ENCODE peak calls at places on chromosomes 2 and 18, in eight cellular contexts. One of them, this sample, is unnamed.

GRCh38 chr2:120934891-120935338 is 199.2 kb downstream of the GLI2 start:
- DNase-seq in GM12878: no peak
- DNase-seq in transverse colon: peak
- DNase-seq in HepG2: peak
- DNase-seq in SK-N-SH: no peak
- DNase-seq in upper lobe of left lung: no peak
- DNase-seq in sigmoid colon: no peak
- DNase-seq in suprapubic skin: no peak
- DNase-seq in this sample: peak

GRCh38 chr18:2589345-2590060 is 18.1 kb downstream of the NDC80 start:
- DNase-seq in transverse colon: no peak
- DNase-seq in HepG2: peak
- DNase-seq in suprapubic skin: no peak
- DNase-seq in sigmoid colon: no peak
- DNase-seq in GM12878: no peak
- DNase-seq in SK-N-SH: no peak
- DNase-seq in upper lobe of left lung: no peak
- DNase-seq in this sample: no peak

GRCh38 chr18:68262697-68263293 is 452.1 kb downstream of the TMX3 start:
- DNase-seq in suprapubic skin: no peak
- DNase-seq in SK-N-SH: no peak
- DNase-seq in sigmoid colon: no peak
- DNase-seq in GM12878: no peak
- DNase-seq in transverse colon: no peak
- DNase-seq in upper lobe of left lung: no peak
- DNase-seq in HepG2: no peak
- DNase-seq in this sample: no peak

GRCh38 chr2:196939381-196939780 is 12.9 kb upstream of the PGAP1 start:
- DNase-seq in GM12878: no peak
- DNase-seq in upper lobe of left lung: no peak
- DNase-seq in HepG2: no peak
- DNase-seq in sigmoid colon: no peak
- DNase-seq in transverse colon: no peak
- DNase-seq in SK-N-SH: no peak
- DNase-seq in suprapubic skin: no peak
- DNase-seq in this sample: no peak

GRCh38 chr2:119544075-119545031 is at the start of gene CFAP221:
- DNase-seq in transverse colon: peak
- DNase-seq in suprapubic skin: no peak
- DNase-seq in HepG2: peak
- DNase-seq in upper lobe of left lung: peak
- DNase-seq in GM12878: no peak
- DNase-seq in SK-N-SH: peak
- DNase-seq in sigmoid colon: no peak
- DNase-seq in this sample: no peak

GRCh38 chr2:200159829-200160781 is 146.4 kb upstream of the SPATS2L start:
- DNase-seq in transverse colon: no peak
- DNase-seq in SK-N-SH: no peak
- DNase-seq in GM12878: no peak
- DNase-seq in upper lobe of left lung: no peak
- DNase-seq in HepG2: no peak
- DNase-seq in sigmoid colon: no peak
- DNase-seq in suprapubic skin: no peak
- DNase-seq in this sample: no peak

GRCh38 chr2:237766334-237766733 is 32.2 kb upstream of the RBM44 start:
- DNase-seq in transverse colon: no peak
- DNase-seq in HepG2: no peak
- DNase-seq in sigmoid colon: no peak
- DNase-seq in GM12878: no peak
- DNase-seq in suprapubic skin: no peak
- DNase-seq in upper lobe of left lung: no peak
- DNase-seq in SK-N-SH: no peak
- DNase-seq in this sample: no peak

GRCh38 chr2:144749188-144749587 is 229.3 kb upstream of the ZEB2 start:
- DNase-seq in sigmoid colon: no peak
- DNase-seq in GM12878: no peak
- DNase-seq in HepG2: no peak
- DNase-seq in transverse colon: no peak
- DNase-seq in SK-N-SH: no peak
- DNase-seq in suprapubic skin: no peak
- DNase-seq in upper lobe of left lung: no peak
- DNase-seq in this sample: no peak

GRCh38 chr18:77650799-77651385 is 401.2 kb downstream of the GALR1 start:
- DNase-seq in suprapubic skin: peak
- DNase-seq in sigmoid colon: peak
- DNase-seq in SK-N-SH: peak
- DNase-seq in upper lobe of left lung: peak
- DNase-seq in HepG2: peak
- DNase-seq in transverse colon: peak
- DNase-seq in GM12878: no peak
- DNase-seq in this sample: peak

GRCh38 chr2:237932731-237933131 is 34.1 kb upstream of the UBE2F start:
- DNase-seq in GM12878: no peak
- DNase-seq in HepG2: no peak
- DNase-seq in sigmoid colon: no peak
- DNase-seq in SK-N-SH: no peak
- DNase-seq in upper lobe of left lung: no peak
- DNase-seq in transverse colon: no peak
- DNase-seq in suprapubic skin: no peak
- DNase-seq in this sample: no peak

GRCh38 chr2:70904371-70905216 is 31.1 kb upstream of the ATP6V1B1 start:
- DNase-seq in suprapubic skin: no peak
- DNase-seq in upper lobe of left lung: no peak
- DNase-seq in transverse colon: no peak
- DNase-seq in sigmoid colon: no peak
- DNase-seq in HepG2: no peak
- DNase-seq in SK-N-SH: no peak
- DNase-seq in GM12878: no peak
- DNase-seq in this sample: no peak

GRCh38 chr2:149178626-149179025 is 140.1 kb downstream of the LYPD6B start:
- DNase-seq in suprapubic skin: no peak
- DNase-seq in GM12878: no peak
- DNase-seq in upper lobe of left lung: no peak
- DNase-seq in SK-N-SH: no peak
- DNase-seq in HepG2: no peak
- DNase-seq in sigmoid colon: no peak
- DNase-seq in transverse colon: no peak
- DNase-seq in this sample: no peak

GRCh38 chr2:149170911-149171310 is 132.4 kb downstream of the LYPD6B start:
- DNase-seq in GM12878: no peak
- DNase-seq in HepG2: no peak
- DNase-seq in suprapubic skin: no peak
- DNase-seq in upper lobe of left lung: no peak
- DNase-seq in sigmoid colon: no peak
- DNase-seq in SK-N-SH: no peak
- DNase-seq in transverse colon: no peak
- DNase-seq in this sample: no peak

GRCh38 chr2:149170156-149170555 is 131.7 kb downstream of the LYPD6B start:
- DNase-seq in upper lobe of left lung: no peak
- DNase-seq in GM12878: no peak
- DNase-seq in suprapubic skin: no peak
- DNase-seq in HepG2: no peak
- DNase-seq in SK-N-SH: no peak
- DNase-seq in sigmoid colon: no peak
- DNase-seq in transverse colon: no peak
- DNase-seq in this sample: no peak

GRCh38 chr2:149180226-149180875 is 141.9 kb downstream of the LYPD6B start:
- DNase-seq in upper lobe of left lung: no peak
- DNase-seq in HepG2: no peak
- DNase-seq in SK-N-SH: no peak
- DNase-seq in sigmoid colon: no peak
- DNase-seq in transverse colon: no peak
- DNase-seq in GM12878: no peak
- DNase-seq in suprapubic skin: no peak
- DNase-seq in this sample: no peak

DNA sequence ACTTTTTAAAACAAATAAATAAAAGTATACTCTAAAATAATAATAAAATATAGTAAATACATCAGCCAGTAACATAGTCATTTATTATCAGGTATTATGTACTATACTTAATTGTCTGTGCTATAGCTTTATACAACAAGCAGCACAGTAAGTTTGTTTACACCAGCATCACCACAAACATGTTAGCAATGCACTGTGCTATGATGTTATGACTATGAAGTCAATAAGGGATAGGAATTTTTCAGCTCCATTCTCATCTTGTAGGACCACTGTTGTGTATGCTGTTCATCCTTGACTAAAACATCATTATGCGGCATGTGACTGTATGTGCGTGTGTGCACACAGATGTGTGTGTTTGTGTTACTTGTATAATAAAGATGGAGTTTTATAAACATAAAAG is 137.5 kb downstream of the LYPD6B start:
- DNase-seq in transverse colon: no peak
- DNase-seq in SK-N-SH: no peak
- DNase-seq in suprapubic skin: no peak
- DNase-seq in sigmoid colon: no peak
- DNase-seq in upper lobe of left lung: no peak
- DNase-seq in GM12878: no peak
- DNase-seq in HepG2: no peak
- DNase-seq in this sample: no peak
- TF ChIP-seq POLR2AphosphoS5 in transverse colon: no peak
- TF ChIP-seq POLR2AphosphoS5 in SK-N-SH: no peak
- TF ChIP-seq POLR2AphosphoS5 in suprapubic skin: no peak
- TF ChIP-seq POLR2AphosphoS5 in sigmoid colon: no peak
- TF ChIP-seq POLR2AphosphoS5 in upper lobe of left lung: no peak
- TF ChIP-seq POLR2AphosphoS5 in GM12878: no peak
- TF ChIP-seq POLR2AphosphoS5 in HepG2: no peak
- TF ChIP-seq POLR2AphosphoS5 in this sample: no peak

GRCh38 chr18:74880706-74881289 is 283.1 kb downstream of the ZNF407 start:
- DNase-seq in GM12878: no peak
- DNase-seq in transverse colon: no peak
- DNase-seq in HepG2: no peak
- DNase-seq in sigmoid colon: no peak
- DNase-seq in upper lobe of left lung: no peak
- DNase-seq in SK-N-SH: peak
- DNase-seq in suprapubic skin: no peak
- DNase-seq in this sample: no peak
- TF ChIP-seq POLR2AphosphoS5 in GM12878: no peak
- TF ChIP-seq POLR2AphosphoS5 in transverse colon: no peak
- TF ChIP-seq POLR2AphosphoS5 in HepG2: no peak
- TF ChIP-seq POLR2AphosphoS5 in sigmoid colon: no peak
- TF ChIP-seq POLR2AphosphoS5 in upper lobe of left lung: no peak
- TF ChIP-seq POLR2AphosphoS5 in SK-N-SH: no peak
- TF ChIP-seq POLR2AphosphoS5 in suprapubic skin: no peak
- TF ChIP-seq POLR2AphosphoS5 in this sample: no peak

DNA sequence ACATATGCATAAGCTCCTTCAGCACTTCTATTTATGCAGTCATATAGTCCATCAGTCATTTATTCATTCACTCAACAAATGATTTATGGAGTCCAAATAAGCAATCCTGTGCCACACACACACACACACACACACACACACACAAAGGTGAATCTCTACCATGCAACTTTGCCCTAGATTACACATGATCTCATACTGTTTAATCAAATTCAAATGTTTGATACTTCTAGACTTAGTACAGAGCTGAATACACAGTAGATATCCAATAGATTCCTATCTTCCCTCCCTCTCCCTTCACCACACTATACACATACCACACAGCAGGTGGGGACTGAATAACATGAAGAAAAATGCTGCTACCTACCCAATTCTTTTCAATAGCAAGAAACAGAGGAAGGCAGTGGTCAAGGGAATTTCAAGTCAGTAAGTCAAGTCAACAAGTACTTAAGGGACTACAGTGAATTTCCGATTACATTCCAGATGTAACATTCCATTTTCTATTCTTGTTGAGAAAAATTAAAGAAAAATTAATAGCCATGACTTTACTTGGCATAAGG is 65.4 kb downstream of the EPG5 start:
- DNase-seq in transverse colon: no peak
- DNase-seq in GM12878: no peak
- DNase-seq in sigmoid colon: no peak
- DNase-seq in SK-N-SH: no peak
- DNase-seq in upper lobe of left lung: no peak
- DNase-seq in HepG2: no peak
- DNase-seq in suprapubic skin: no peak
- DNase-seq in this sample: no peak
- TF ChIP-seq POLR2AphosphoS5 in transverse colon: no peak
- TF ChIP-seq POLR2AphosphoS5 in GM12878: no peak
- TF ChIP-seq POLR2AphosphoS5 in sigmoid colon: no peak
- TF ChIP-seq POLR2AphosphoS5 in SK-N-SH: no peak
- TF ChIP-seq POLR2AphosphoS5 in upper lobe of left lung: no peak
- TF ChIP-seq POLR2AphosphoS5 in HepG2: no peak
- TF ChIP-seq POLR2AphosphoS5 in suprapubic skin: no peak
- TF ChIP-seq POLR2AphosphoS5 in this sample: no peak

GRCh38 chr2:172817411-172817810 is 81.8 kb downstream of the RAPGEF4 start:
- DNase-seq in GM12878: no peak
- DNase-seq in suprapubic skin: no peak
- DNase-seq in upper lobe of left lung: no peak
- DNase-seq in sigmoid colon: no peak
- DNase-seq in SK-N-SH: no peak
- DNase-seq in HepG2: no peak
- DNase-seq in transverse colon: no peak
- DNase-seq in this sample: no peak
- TF ChIP-seq POLR2AphosphoS5 in GM12878: no peak
- TF ChIP-seq POLR2AphosphoS5 in suprapubic skin: no peak
- TF ChIP-seq POLR2AphosphoS5 in upper lobe of left lung: no peak
- TF ChIP-seq POLR2AphosphoS5 in sigmoid colon: no peak
- TF ChIP-seq POLR2AphosphoS5 in SK-N-SH: no peak
- TF ChIP-seq POLR2AphosphoS5 in HepG2: no peak
- TF ChIP-seq POLR2AphosphoS5 in transverse colon: no peak
- TF ChIP-seq POLR2AphosphoS5 in this sample: no peak

GRCh38 chr2:226796840-226797288 is 2.8 kb downstream of the IRS1 start:
- DNase-seq in HepG2: no peak
- DNase-seq in sigmoid colon: peak
- DNase-seq in transverse colon: peak
- DNase-seq in upper lobe of left lung: peak
- DNase-seq in GM12878: no peak
- DNase-seq in SK-N-SH: peak
- DNase-seq in suprapubic skin: no peak
- DNase-seq in this sample: peak

GRCh38 chr2:226798422-226799210 is 1.0 kb downstream of the IRS1 start:
- DNase-seq in HepG2: no peak
- DNase-seq in GM12878: no peak
- DNase-seq in sigmoid colon: no peak
- DNase-seq in suprapubic skin: peak
- DNase-seq in SK-N-SH: peak
- DNase-seq in transverse colon: peak
- DNase-seq in upper lobe of left lung: peak
- DNase-seq in this sample: peak

GRCh38 chr2:226797989-226798421 is 1.6 kb downstream of the IRS1 start:
- DNase-seq in transverse colon: no peak
- DNase-seq in HepG2: no peak
- DNase-seq in GM12878: no peak
- DNase-seq in suprapubic skin: no peak
- DNase-seq in sigmoid colon: peak
- DNase-seq in SK-N-SH: no peak
- DNase-seq in upper lobe of left lung: no peak
- DNase-seq in this sample: no peak

GRCh38 chr2:226796012-226796839 is 3.4 kb downstream of the IRS1 start:
- DNase-seq in GM12878: no peak
- DNase-seq in SK-N-SH: no peak
- DNase-seq in HepG2: no peak
- DNase-seq in upper lobe of left lung: no peak
- DNase-seq in suprapubic skin: no peak
- DNase-seq in sigmoid colon: peak
- DNase-seq in transverse colon: no peak
- DNase-seq in this sample: no peak

GRCh38 chr2:226797289-226797988 is 2.2 kb downstream of the IRS1 start:
- DNase-seq in upper lobe of left lung: peak
- DNase-seq in SK-N-SH: peak
- DNase-seq in transverse colon: peak
- DNase-seq in HepG2: no peak
- DNase-seq in sigmoid colon: peak
- DNase-seq in suprapubic skin: peak
- DNase-seq in GM12878: no peak
- DNase-seq in this sample: peak
- TF ChIP-seq POLR2AphosphoS5 in upper lobe of left lung: no peak
- TF ChIP-seq POLR2AphosphoS5 in SK-N-SH: no peak
- TF ChIP-seq POLR2AphosphoS5 in transverse colon: no peak
- TF ChIP-seq POLR2AphosphoS5 in HepG2: no peak
- TF ChIP-seq POLR2AphosphoS5 in sigmoid colon: no peak
- TF ChIP-seq POLR2AphosphoS5 in suprapubic skin: no peak
- TF ChIP-seq POLR2AphosphoS5 in GM12878: no peak
- TF ChIP-seq POLR2AphosphoS5 in this sample: no peak